ENCODE peak calls at places on chromosomes 13 and 19, in seven cellular contexts. S, D, B, V, E, M and R are unnamed samples.

GRCh38 chr13:46202956-46203355 is 8.8 kb upstream of the LRRC63 start:
- DNase-seq in S (no peak), D (no peak), B (no peak), V (no peak), E (no peak), M (no peak), R (no peak)

GRCh38 chr19:8209111-8209964 is at the start of gene CERS4:
- DNase-seq in S (peak; percentile 77), D (no peak), B (peak; percentile 77), V (peak; percentile 100), E (peak; percentile 90), M (peak; percentile 80), R (no peak)

GRCh38 chr13:72666391-72666790 is 61.0 kb downstream of the MZT1 start:
- DNase-seq in S (no peak), D (no peak), B (no peak), V (no peak), E (no peak), M (no peak), R (no peak)

GRCh38 chr13:50267917-50268316 is 252.7 kb downstream of the KCNRG start:
- DNase-seq in S (peak; percentile 38), D (no peak), B (no peak), V (no peak), E (no peak), M (no peak), R (no peak)

GRCh38 chr13:65926750-65927171 is 1303.4 kb downstream of the PCDH9 start:
- DNase-seq in S (no peak), D (no peak), B (peak; percentile 31), V (peak; percentile 6), E (peak; percentile 54), M (no peak), R (no peak)

GRCh38 chr13:21694831-21695230 is 24.0 kb downstream of the FGF9 start:
- DNase-seq in S (no peak), D (no peak), B (no peak), V (no peak), E (no peak), M (no peak), R (no peak)

GRCh38 chr13:22112956-22113750 is 442.3 kb downstream of the FGF9 start:
- DNase-seq in S (no peak), D (no peak), B (no peak), V (no peak), E (no peak), M (no peak), R (no peak)

GRCh38 chr13:98556968-98557591 is 19.8 kb downstream of the STK24 start:
- DNase-seq in S (no peak), D (no peak), B (no peak), V (no peak), E (no peak), M (no peak), R (no peak)

GRCh38 chr19:54620464-54620863 is 9.8 kb upstream of the LILRB1 start:
- DNase-seq in S (no peak), D (no peak), B (no peak), V (no peak), E (no peak), M (no peak), R (no peak)
- H3K4me3 ChIP-seq in S (no peak overlapping the region), D (no peak overlapping the region), B (no peak overlapping the region), V (no peak overlapping the region), E (no peak overlapping the region), M (no peak overlapping the region), R (no peak overlapping the region)

DNA sequence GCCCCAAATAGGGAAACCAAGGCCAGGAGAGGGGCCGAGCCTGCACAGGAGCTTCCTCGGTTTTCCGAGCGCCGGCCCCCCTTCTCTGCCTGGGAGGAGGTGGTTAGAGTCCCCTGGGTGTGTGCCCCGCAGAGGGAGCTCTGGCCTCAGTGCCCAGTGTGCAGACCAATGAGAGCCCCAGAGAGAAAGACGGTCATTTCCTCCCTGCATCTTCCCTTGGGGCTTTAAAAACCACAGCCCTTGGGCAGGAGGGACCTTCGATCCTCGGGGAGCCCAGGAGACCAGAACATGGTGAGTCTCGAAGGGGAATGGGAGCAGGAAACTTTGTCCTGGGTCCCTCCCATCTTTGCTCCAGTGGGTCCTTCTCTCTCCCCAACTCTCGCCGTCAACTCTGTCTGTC is at the start of gene C5AR1:
- DNase-seq in S (peak; percentile 45), D (no peak), B (no peak), V (no peak), E (no peak), M (no peak), R (no peak)
- H3K4me3 ChIP-seq in S (no peak within 1 kb of the TSS), D (no peak within 1 kb of the TSS), B (no peak within 1 kb of the TSS), V (no peak within 1 kb of the TSS), E (no peak within 1 kb of the TSS), M (peak within 1 kb of the TSS; percentile 12), R (no peak within 1 kb of the TSS)

GRCh38 chr19:14383556-14383897 is 2.3 kb downstream of the ADGRE5 start:
- DNase-seq in S (no peak), D (no peak), B (no peak), V (peak; percentile 27), E (no peak), M (no peak), R (no peak)
- H3K4me3 ChIP-seq in S (peak overlapping the region; percentile 24), D (peak overlapping the region; percentile 0), B (peak overlapping the region; percentile 71), V (no peak overlapping the region), E (no peak overlapping the region), M (peak overlapping the region; percentile 58), R (no peak overlapping the region)

GRCh38 chr19:47407417-47407774 is 11.9 kb downstream of the MEIS3 start:
- DNase-seq in S (no peak), D (no peak), B (no peak), V (peak; percentile 85), E (no peak), M (no peak), R (no peak)

GRCh38 chr19:47406711-47407416 is 12.5 kb downstream of the MEIS3 start:
- DNase-seq in S (no peak), D (no peak), B (no peak), V (peak; percentile 97), E (peak; percentile 84), M (no peak), R (no peak)

GRCh38 chr19:47404334-47405196 is 14.8 kb downstream of the MEIS3 start:
- DNase-seq in S (no peak), D (no peak), B (no peak), V (peak; percentile 25), E (no peak), M (no peak), R (no peak)

GRCh38 chr19:47405197-47405550 is 14.2 kb downstream of the MEIS3 start:
- DNase-seq in S (no peak), D (no peak), B (no peak), V (peak; percentile 5), E (no peak), M (no peak), R (no peak)

GRCh38 chr19:47405854-47406417 is 13.4 kb downstream of the MEIS3 start:
- DNase-seq in S (no peak), D (no peak), B (no peak), V (peak; percentile 6), E (no peak), M (no peak), R (no peak)
- H3K4me3 ChIP-seq in S (no peak overlapping the region), D (no peak overlapping the region), B (no peak overlapping the region), V (no peak overlapping the region), E (no peak overlapping the region), M (no peak overlapping the region), R (no peak overlapping the region)

DNA sequence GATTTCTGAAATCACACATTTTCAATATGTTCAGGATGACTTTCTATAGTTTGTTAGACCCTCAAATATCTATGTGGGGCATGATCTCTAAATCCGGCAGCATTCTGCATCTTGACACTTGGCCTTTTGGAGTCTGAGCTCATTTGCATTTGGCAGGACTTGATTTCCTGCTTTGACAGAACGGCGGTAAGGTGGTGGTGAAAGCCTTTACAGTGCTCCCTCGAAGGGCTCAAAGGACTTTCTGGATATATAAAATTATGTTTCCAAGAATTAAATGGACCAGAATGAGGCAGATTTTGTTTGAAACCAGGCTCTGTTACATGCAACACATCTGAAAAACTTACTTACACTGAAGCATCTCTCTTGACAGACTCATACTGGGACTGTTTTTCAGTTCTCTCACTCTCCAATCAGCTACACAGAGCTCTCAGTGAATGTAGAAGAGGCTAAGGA is 207.3 kb downstream of the SPRY2 start:
- DNase-seq in S (no peak), D (no peak), B (no peak), V (no peak), E (no peak), M (no peak), R (no peak)
- H3K4me3 ChIP-seq in S (no peak overlapping the region), D (no peak overlapping the region), B (no peak overlapping the region), V (no peak overlapping the region), E (no peak overlapping the region), M (peak overlapping the region; percentile 24), R (no peak overlapping the region)

DNA sequence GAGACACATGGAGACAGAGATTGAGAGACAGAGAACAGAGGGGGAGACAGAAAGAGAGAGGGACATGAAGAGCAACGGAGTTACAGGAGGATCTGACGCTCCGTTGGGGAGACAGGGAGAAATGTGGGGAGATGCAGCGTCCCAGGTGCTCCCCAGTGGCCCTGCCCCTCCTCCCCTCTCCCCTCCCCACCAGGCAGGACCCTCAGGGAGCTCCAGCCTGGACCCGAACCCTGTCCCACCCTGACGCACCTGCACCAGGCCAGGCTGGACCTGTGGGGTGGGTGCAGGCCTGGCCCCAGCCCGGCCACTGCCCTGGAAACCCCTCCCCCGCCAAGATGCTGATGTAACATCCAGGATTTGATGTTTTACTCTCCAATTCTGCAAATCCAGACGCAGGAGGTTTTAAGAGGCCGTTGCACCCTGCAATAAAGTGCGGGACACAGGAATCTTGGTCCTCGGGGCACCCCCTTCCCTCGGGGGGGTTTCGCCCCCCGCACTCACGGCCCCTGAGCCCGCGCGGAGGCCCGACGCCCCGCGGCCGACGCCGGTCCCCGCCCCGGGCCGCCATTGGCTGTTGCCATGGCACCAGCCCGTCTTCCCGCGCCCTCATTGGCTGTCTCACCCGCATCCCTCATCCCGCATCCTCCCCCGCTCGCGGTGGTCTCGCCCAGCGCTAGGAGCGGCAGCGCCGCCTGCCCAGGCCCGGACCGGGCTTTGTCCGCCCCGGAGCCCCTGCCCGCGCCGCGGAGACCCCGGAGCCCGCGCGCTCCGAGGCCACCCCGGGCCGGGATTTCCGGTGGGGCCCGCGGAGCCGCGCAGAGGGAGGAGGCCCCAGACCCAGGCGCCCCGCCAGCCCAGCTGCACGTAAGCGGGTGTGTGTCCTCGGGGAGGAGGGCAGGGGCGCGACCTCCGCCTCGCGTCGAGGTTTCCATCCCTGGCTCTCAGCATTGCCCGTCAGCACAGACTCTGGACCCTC is at the start of gene APC2:
- DNase-seq in S (no peak), D (no peak), B (peak; percentile 75), V (peak; percentile 100), E (peak; percentile 57), M (no peak), R (no peak)
- H3K4me3 ChIP-seq in S (no peak within 1 kb of the TSS), D (peak within 1 kb of the TSS; percentile 36), B (peak within 1 kb of the TSS; percentile 46), V (peak within 1 kb of the TSS; percentile 19), E (no peak within 1 kb of the TSS), M (no peak within 1 kb of the TSS), R (peak within 1 kb of the TSS; percentile 39)

DNA sequence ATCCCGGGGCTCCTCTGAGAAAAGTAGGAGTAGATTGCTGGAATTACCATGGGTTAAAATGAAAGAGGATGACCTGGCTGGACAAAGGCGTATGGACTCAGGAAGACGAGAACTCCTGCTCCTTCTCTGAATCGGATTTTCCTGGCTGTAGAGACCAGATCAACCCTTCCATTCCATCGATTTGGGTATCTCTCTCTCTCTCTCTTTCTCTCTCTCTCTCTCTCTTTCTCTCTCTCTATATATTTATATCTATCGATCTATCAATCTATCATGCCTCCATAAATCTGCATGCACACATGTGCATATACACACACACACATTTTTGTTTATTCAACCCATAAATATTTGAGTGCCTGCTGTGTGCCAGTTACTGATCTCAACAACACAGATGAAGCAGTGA is 234.9 kb downstream of the LMO7 start:
- DNase-seq in S (no peak), D (no peak), B (no peak), V (no peak), E (no peak), M (no peak), R (no peak)
- H3K4me3 ChIP-seq in S (no peak overlapping the region), D (no peak overlapping the region), B (no peak overlapping the region), V (no peak overlapping the region), E (no peak overlapping the region), M (peak overlapping the region; percentile 43), R (peak overlapping the region; percentile 43)

GRCh38 chr13:94246495-94246894 is 233.0 kb downstream of the DCT start:
- DNase-seq in S (no peak), D (no peak), B (no peak), V (no peak), E (no peak), M (no peak), R (no peak)
- H3K4me3 ChIP-seq in S (no peak overlapping the region), D (no peak overlapping the region), B (no peak overlapping the region), V (no peak overlapping the region), E (no peak overlapping the region), M (no peak overlapping the region), R (no peak overlapping the region)